ENCODE peak calls at places on chromosomes 12 and 14, in eight cellular contexts. S, A, V, G, C, X, Y and O are unnamed samples.

GRCh38 chr12:47722926-47723631 is 2.2 kb downstream of the ENDOU start:
- DNase-seq in V (no peak), G (no peak), Y (no peak), X (no peak), A (no peak), C (no peak), S (no peak), O (no peak)

GRCh38 chr12:58148405-58148804 is 207.0 kb downstream of the ATP23 start:
- DNase-seq in G (peak; percentile 18), X (no peak), V (peak; percentile 49), A (no peak), Y (peak; percentile 6), S (no peak), C (no peak), O (peak; percentile 70)

GRCh38 chr12:1593232-1594044 is 943 bp downstream of the FBXL14 start:
- DNase-seq in C (no peak), X (peak; percentile 48), G (peak; percentile 29), A (peak; percentile 94), S (no peak), Y (no peak), V (no peak), O (peak; percentile 48)

GRCh38 chr14:26947265-26947664 is 349.4 kb upstream of the NOVA1 start:
- DNase-seq in X (no peak), V (no peak), C (no peak), S (no peak), G (no peak), A (no peak), Y (no peak), O (no peak)

GRCh38 chr14:106844608-106845285 is 1318.4 kb downstream of the TMEM121 start:
- DNase-seq in X (peak; percentile 75), A (peak; percentile 96), S (peak; percentile 44), V (no peak), Y (peak; percentile 53), C (no peak), G (peak; percentile 26), O (no peak)

GRCh38 chr12:41334390-41334789 is 146.3 kb downstream of the PDZRN4 start:
- DNase-seq in C (no peak), S (no peak), V (no peak), A (no peak), Y (no peak), X (no peak), G (no peak), O (no peak)

GRCh38 chr12:62653740-62654139 is 187.1 kb downstream of the MON2 start:
- DNase-seq in C (no peak), Y (no peak), A (no peak), S (no peak), V (no peak), G (no peak), X (no peak), O (no peak)

GRCh38 chr12:89135976-89136634 is 216.2 kb downstream of the DUSP6 start:
- DNase-seq in A (no peak), G (no peak), S (no peak), V (peak; percentile 70), Y (peak; percentile 9), X (no peak), C (no peak), O (no peak)

GRCh38 chr14:68444449-68445168 is 348.3 kb downstream of the ZFP36L1 start:
- DNase-seq in G (no peak), A (no peak), S (peak; percentile 20), C (no peak), V (peak; percentile 46), X (peak; percentile 45), Y (no peak), O (peak; percentile 73)

GRCh38 chr14:47976139-47976538 is 300.7 kb upstream of the MDGA2 start:
- DNase-seq in X (no peak), Y (no peak), C (no peak), S (no peak), G (no peak), A (no peak), V (no peak), O (no peak)

GRCh38 chr12:47993491-47993890 is 10.8 kb downstream of the COL2A1 start:
- DNase-seq in Y (no peak), V (no peak), C (no peak), G (no peak), X (no peak), A (peak; percentile 41), S (no peak), O (no peak)

GRCh38 chr14:90228478-90228877 is 27.9 kb upstream of the PSMC1 start:
- DNase-seq in S (no peak), C (no peak), A (no peak), G (no peak), V (no peak), X (no peak), Y (no peak), O (no peak)

GRCh38 chr12:131208425-131208824 is 254.7 kb downstream of the ADGRD1 start:
- DNase-seq in C (no peak), Y (no peak), X (no peak), S (no peak), G (no peak), V (no peak), A (peak; percentile 51), O (no peak)

GRCh38 chr14:97002454-97002853 is 205.3 kb downstream of the VRK1 start:
- DNase-seq in Y (no peak), S (no peak), X (no peak), A (no peak), V (no peak), C (no peak), G (no peak), O (no peak)

GRCh38 chr12:50848963-50849362 is 6.2 kb downstream of the TMPRSS12 start:
- DNase-seq in Y (no peak), C (no peak), S (no peak), G (no peak), A (no peak), V (no peak), X (no peak), O (no peak)

GRCh38 chr14:74905595-74906142 is 17.4 kb downstream of the RPS6KL1 start:
- DNase-seq in S (peak; percentile 36), Y (peak; percentile 60), X (peak; percentile 72), A (peak; percentile 93), V (peak; percentile 34), C (no peak), G (peak; percentile 78), O (peak; percentile 89)

GRCh38 chr12:51972849-51973273 is 21.4 kb downstream of the ACVR1B start:
- DNase-seq in S (no peak), Y (no peak), X (peak; percentile 46), C (no peak), G (peak; percentile 63), A (peak; percentile 90), V (peak; percentile 73), O (peak; percentile 53)

GRCh38 chr14:54568821-54569591 is 2.1 kb downstream of the SAMD4A start:
- DNase-seq in V (peak; percentile 59), X (peak; percentile 31), Y (no peak), S (peak; percentile 31), G (peak; percentile 51), C (no peak), A (no peak), O (peak; percentile 63)

GRCh38 chr12:108629156-108629555 is 4.5 kb downstream of the SELPLG start:
- DNase-seq in Y (no peak), G (no peak), X (no peak), V (no peak), S (no peak), A (peak; percentile 82), C (no peak), O (no peak)
- H3K4me3 ChIP-seq in Y (no peak overlapping the region), G (no peak overlapping the region), X (no peak overlapping the region), V (no peak overlapping the region), S (no peak overlapping the region), A (peak overlapping the region; percentile 35), C (peak overlapping the region; percentile 7), O (peak overlapping the region; percentile 68)

GRCh38 chr14:105301103-105301914 is 508 bp upstream of the BRF1 start:
- DNase-seq in Y (peak; percentile 88), V (peak; percentile 90), G (peak; percentile 99), S (peak; percentile 90), A (peak; percentile 100), C (peak; percentile 94), X (peak; percentile 99), O (peak; percentile 99)

GRCh38 chr14:105303949-105304348 is 3.1 kb upstream of the BRF1 start:
- DNase-seq in Y (no peak), G (no peak), A (no peak), V (no peak), X (no peak), S (no peak), C (no peak), O (no peak)

GRCh38 chr14:105300542-105301102 is at the start of gene BRF1:
- DNase-seq in G (peak; percentile 93), X (peak; percentile 95), A (peak; percentile 99), C (peak; percentile 82), Y (peak; percentile 85), S (peak; percentile 86), V (peak; percentile 86), O (peak; percentile 97)

GRCh38 chr14:105304565-105304964 is 3.8 kb upstream of the BRF1 start:
- DNase-seq in X (no peak), A (no peak), C (no peak), V (no peak), S (no peak), Y (no peak), G (no peak), O (no peak)

DNA sequence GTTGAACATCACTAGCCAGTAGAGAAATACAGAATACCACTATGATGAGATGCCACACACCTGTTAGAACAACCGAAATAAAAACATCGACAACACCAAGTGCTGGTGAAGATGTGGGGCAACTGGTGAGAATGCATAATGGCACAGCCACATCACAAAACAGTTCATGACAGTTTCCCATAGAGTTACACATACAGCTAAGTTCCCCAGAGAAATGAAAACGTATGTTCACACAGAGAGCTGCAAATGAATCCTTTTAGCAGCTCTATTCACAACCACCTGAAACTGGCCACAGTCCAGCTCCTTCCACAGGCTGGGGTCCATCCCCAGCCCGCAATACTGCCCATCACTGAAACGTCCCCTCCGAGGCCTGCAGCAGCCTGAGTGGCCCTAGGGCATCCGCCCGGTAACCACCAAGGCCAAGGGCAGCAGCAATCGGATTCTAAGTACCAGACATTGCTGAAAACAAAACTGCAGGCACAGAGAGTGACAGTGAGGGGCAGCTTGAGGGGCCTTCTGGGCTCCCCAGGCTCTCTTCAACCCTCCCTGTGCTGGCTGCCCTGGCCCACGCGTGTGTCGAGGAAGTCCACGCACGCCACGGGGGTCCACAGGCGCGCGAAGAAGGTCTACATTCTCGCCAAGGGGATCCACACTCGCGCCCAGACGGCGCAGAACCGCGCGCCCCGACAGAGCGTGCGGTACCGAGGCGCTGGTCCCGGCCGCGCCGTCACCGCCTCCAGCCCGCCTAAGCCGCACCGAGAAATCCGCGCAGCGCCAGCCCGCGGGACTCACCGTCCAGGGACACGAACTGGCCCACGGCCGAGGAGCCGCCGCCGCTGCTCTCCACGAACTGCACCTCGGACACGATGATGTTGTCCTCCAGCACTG is 903 bp downstream of the BRF1 start:
- DNase-seq in X (no peak), S (no peak), A (no peak), C (no peak), V (no peak), G (no peak), Y (no peak), O (no peak)
- H3K4me1 ChIP-seq in X (peaks cover 36% of the 10 kb centered on the region), S (peaks cover 29% of the 10 kb centered on the region), A (peaks cover 30% of the 10 kb centered on the region), C (peaks cover 11% of the 10 kb centered on the region), V (peaks cover 7% of the 10 kb centered on the region), G (no peaks in the 10 kb centered on the region), Y (peaks cover 3% of the 10 kb centered on the region), O (peaks cover 9% of the 10 kb centered on the region)

GRCh38 chr14:88242426-88242825 is 80.6 kb downstream of the KCNK10 start:
- DNase-seq in A (no peak), X (no peak), S (no peak), C (no peak), G (no peak), Y (no peak), V (no peak), O (no peak)
- H3K4me3 ChIP-seq in A (no peak overlapping the region), X (no peak overlapping the region), S (no peak overlapping the region), C (no peak overlapping the region), G (no peak overlapping the region), Y (no peak overlapping the region), V (no peak overlapping the region), O (no peak overlapping the region)

GRCh38 chr14:100145682-100146464 is 13.6 kb downstream of the DEGS2 start:
- DNase-seq in G (no peak), C (no peak), X (no peak), A (no peak), S (no peak), Y (no peak), V (no peak), O (no peak)
- H3K4me1 ChIP-seq in G (no peaks in the 10 kb centered on the region), C (no peaks in the 10 kb centered on the region), X (peaks cover 45% of the 10 kb centered on the region), A (peaks cover 57% of the 10 kb centered on the region), S (peaks cover 60% of the 10 kb centered on the region), Y (peaks cover 8% of the 10 kb centered on the region), V (no peaks in the 10 kb centered on the region), O (no peaks in the 10 kb centered on the region)